ENCODE peak calls at places on chromosomes 12 and 14, in eight cellular contexts. B is ELF-1; S is iris pigment epithelial cell; W is pons; E is renal cortical epithelial cell; P is EL; Z is activated CD8-positive, alpha-beta memory T cell treated with anti-CD3 and anti-CD28 coated beads, Interleukin-2, amount 10 ng/mL, durations not matched to agents 7 days and 5 days; G is stimulated activated CD4-positive, alpha-beta T cell treated with anti-CD3 and anti-CD28 coated beads, TNF-alpha, amount 100 ng/mL, for 1 hour. M is an unnamed sample.

GRCh38 chr14:106218189-106218588 is 691.8 kb downstream of the TMEM121 start:
- DNase-seq in B (no peak), E (no peak), P (no peak), Z (no peak), S (no peak), G (no peak), W (no peak), M (no peak)

GRCh38 chr12:8449293-8449944 is 6.3 kb upstream of the CLEC6A start:
- DNase-seq in B (peak), G (no peak), S (no peak), W (no peak), Z (no peak), P (no peak), E (peak), M (peak)

GRCh38 chr12:92574911-92575570 is 127.7 kb upstream of the PLEKHG7 start:
- DNase-seq in Z (no peak), W (no peak), P (no peak), S (no peak), E (peak), B (no peak), G (no peak), M (no peak)

GRCh38 chr14:88825078-88825458 is 617 bp downstream of the TTC8 start:
- DNase-seq in G (no peak), P (no peak), E (no peak), B (no peak), S (no peak), W (no peak), Z (no peak), M (no peak)

GRCh38 chr12:79250955-79251354 is 386.4 kb downstream of the SYT1 start:
- DNase-seq in B (no peak), Z (no peak), G (no peak), P (peak), E (peak), S (peak), W (no peak), M (no peak)

GRCh38 chr12:1691123-1692007 is 495 bp downstream of the ADIPOR2 start:
- DNase-seq in W (no peak), G (no peak), P (peak), Z (peak), B (peak), E (no peak), S (no peak), M (peak)

GRCh38 chr12:66742508-66743367 is 63.9 kb upstream of the GRIP1 start:
- DNase-seq in E (no peak), G (no peak), W (no peak), Z (no peak), B (no peak), S (no peak), P (no peak), M (no peak)

GRCh38 chr14:52553671-52554575 is 1.3 kb downstream of the GPR137C start:
- DNase-seq in E (peak), Z (peak), B (peak), S (peak), G (peak), W (peak), P (peak), M (peak)

GRCh38 chr12:43815416-43815815 is 9.3 kb upstream of the TWF1 start:
- DNase-seq in B (no peak), P (no peak), S (no peak), W (no peak), Z (no peak), G (no peak), E (no peak), M (no peak)

GRCh38 chr12:114045333-114045732 is 79.2 kb upstream of the RBM19 start:
- DNase-seq in E (no peak), S (no peak), Z (no peak), P (no peak), G (no peak), B (no peak), W (no peak), M (no peak)

GRCh38 chr14:92676448-92677086 is 71.9 kb downstream of the LGMN start:
- DNase-seq in E (no peak), Z (no peak), G (no peak), S (no peak), B (no peak), W (no peak), P (no peak), M (no peak)

GRCh38 chr14:99832326-99832725 is 39.1 kb downstream of the EML1 start:
- DNase-seq in E (no peak), B (no peak), P (no peak), W (no peak), G (no peak), Z (no peak), S (no peak), M (no peak)

GRCh38 chr12:102962986-102963385 is 5.5 kb downstream of the ASCL1 start:
- DNase-seq in S (no peak), E (no peak), W (no peak), Z (no peak), G (no peak), P (no peak), B (no peak), M (no peak)

GRCh38 chr12:7716391-7716790 is 5.2 kb downstream of the DPPA3 start:
- DNase-seq in E (no peak), G (no peak), B (no peak), P (peak), S (no peak), W (peak), Z (no peak), M (peak)

GRCh38 chr12:88375301-88375959 is 204.8 kb downstream of the KITLG start:
- DNase-seq in G (no peak), B (no peak), W (no peak), S (peak), Z (no peak), P (no peak), E (no peak), M (peak)

GRCh38 chr14:78567343-78567742 is 397.2 kb downstream of the NRXN3 start:
- DNase-seq in W (no peak), S (no peak), P (peak), Z (no peak), G (no peak), E (peak), B (no peak), M (peak)

GRCh38 chr14:91354221-91354916 is 63.3 kb downstream of the CCDC88C start:
- DNase-seq in S (no peak), E (no peak), G (no peak), W (no peak), Z (peak), B (no peak), P (no peak), M (peak)